ENCODE peak calls at places on chromosomes 13 and 19, in six cellular contexts. V, O, T, M, J and L are unnamed samples.

GRCh38 chr13:109297628-109298027 is 488.8 kb downstream of the IRS2 start:
- DNase-seq in V (no peak), O (no peak), T (no peak), M (peak), J (no peak), L (no peak)

GRCh38 chr13:25882732-25883357 is 169.0 kb downstream of the SHISA2 start:
- DNase-seq in V (no peak), O (no peak), T (no peak), M (no peak), J (no peak), L (no peak)

GRCh38 chr19:1087813-1088418 is 7.3 kb downstream of the POLR2E start:
- DNase-seq in V (no peak), O (no peak), T (no peak), M (no peak), J (no peak), L (no peak)

GRCh38 chr19:17606786-17607185 is 51.3 kb downstream of the COLGALT1 start:
- DNase-seq in V (no peak), O (no peak), T (no peak), M (no peak), J (no peak), L (no peak)

GRCh38 chr13:113946409-113947181 is 27.3 kb downstream of the C13orf46 start:
- DNase-seq in V (no peak), O (no peak), T (peak), M (no peak), J (no peak), L (peak)

GRCh38 chr19:47492137-47492533 is 8.1 kb upstream of the KPTN start:
- DNase-seq in V (no peak), O (no peak), T (peak), M (no peak), J (no peak), L (no peak)

GRCh38 chr13:109700176-109700575 is 86.2 kb downstream of the IRS2 start:
- DNase-seq in V (no peak), O (peak), T (no peak), M (peak), J (no peak), L (peak)

GRCh38 chr19:34171539-34171876 is 796 bp upstream of the LSM14A start:
- DNase-seq in V (no peak), O (no peak), T (no peak), M (peak), J (no peak), L (no peak)

GRCh38 chr19:46718934-46719551 is 2.1 kb upstream of the PRKD2 start:
- DNase-seq in V (no peak), O (no peak), T (peak), M (no peak), J (no peak), L (no peak)

GRCh38 chr19:16944626-16945363 is 56.0 kb downstream of the F2RL3 start:
- DNase-seq in V (no peak), O (peak), T (no peak), M (no peak), J (no peak), L (no peak)

GRCh38 chr19:33404506-33404905 is 31.0 kb downstream of the CEBPG start:
- DNase-seq in V (no peak), O (no peak), T (peak), M (no peak), J (no peak), L (peak)

GRCh38 chr13:68168448-68168847 is 938.3 kb upstream of the PCDH9 start:
- DNase-seq in V (no peak), O (no peak), T (no peak), M (no peak), J (no peak), L (no peak)

GRCh38 chr13:80716610-80717081 is 375.7 kb upstream of the SPRY2 start:
- DNase-seq in V (no peak), O (peak), T (no peak), M (no peak), J (no peak), L (peak)

GRCh38 chr19:16319466-16319865 is 5.2 kb upstream of the KLF2 start:
- DNase-seq in V (no peak), O (no peak), T (no peak), M (no peak), J (no peak), L (no peak)

GRCh38 chr13:30652746-30653145 is 35.0 kb downstream of the USPL1 start:
- DNase-seq in V (no peak), O (no peak), T (no peak), M (no peak), J (no peak), L (no peak)

GRCh38 chr19:57613941-57614743 is at the start of gene ZNF134:
- DNase-seq in V (peak), O (peak), T (peak), M (peak), J (peak), L (peak)

GRCh38 chr19:6044056-6044805 is 66.1 kb downstream of the RFX2 start:
- DNase-seq in V (no peak), O (no peak), T (no peak), M (no peak), J (no peak), L (no peak)

GRCh38 chr19:54369082-54369691 is 4.5 kb upstream of the LAIR1 start:
- DNase-seq in V (no peak), O (no peak), T (no peak), M (no peak), J (no peak), L (no peak)

GRCh38 chr19:54366811-54367210 is 2.1 kb upstream of the LAIR1 start:
- DNase-seq in V (no peak), O (no peak), T (no peak), M (no peak), J (no peak), L (no peak)

DNA sequence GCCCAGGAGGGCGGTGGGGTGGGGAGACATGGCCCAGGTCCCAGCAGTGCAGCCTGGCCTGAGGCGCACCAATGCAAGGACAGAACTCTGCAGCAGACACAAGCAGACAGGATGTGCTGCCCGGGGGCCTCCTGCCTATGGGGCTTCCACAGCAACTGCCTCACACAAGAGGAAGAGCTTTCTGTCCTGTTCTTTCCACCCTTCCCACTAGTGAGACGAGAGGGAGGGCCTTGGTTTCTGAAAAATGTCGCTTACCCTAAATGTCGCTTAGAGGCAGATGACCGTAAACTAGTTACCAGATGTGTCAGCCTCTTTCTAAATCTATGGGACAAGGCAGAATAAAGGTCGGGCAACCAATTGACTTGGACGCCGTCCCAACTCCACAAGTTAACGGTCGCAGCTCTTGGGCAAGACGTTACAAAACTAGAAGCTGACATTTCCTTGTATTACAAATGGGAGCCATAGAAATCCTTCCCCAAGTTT is at the start of gene LAIR1:
- DNase-seq in V (no peak), O (no peak), T (peak), M (no peak), J (no peak), L (no peak)
- H3K27ac ChIP-seq in V (no peak), O (no peak), T (peak), M (no peak), J (no peak), L (no peak)

GRCh38 chr13:48728226-48728625 is 74.5 kb downstream of the CYSLTR2 start:
- DNase-seq in V (no peak), O (no peak), T (no peak), M (no peak), J (no peak), L (no peak)

GRCh38 chr13:48733739-48734329 is 80.1 kb downstream of the CYSLTR2 start:
- DNase-seq in V (no peak), O (no peak), T (no peak), M (no peak), J (no peak), L (no peak)

GRCh38 chr13:48728876-48729275 is 75.1 kb downstream of the CYSLTR2 start:
- DNase-seq in V (no peak), O (no peak), T (no peak), M (no peak), J (no peak), L (no peak)

GRCh38 chr13:48730971-48731658 is 77.4 kb downstream of the CYSLTR2 start:
- DNase-seq in V (no peak), O (no peak), T (no peak), M (peak), J (no peak), L (no peak)

DNA sequence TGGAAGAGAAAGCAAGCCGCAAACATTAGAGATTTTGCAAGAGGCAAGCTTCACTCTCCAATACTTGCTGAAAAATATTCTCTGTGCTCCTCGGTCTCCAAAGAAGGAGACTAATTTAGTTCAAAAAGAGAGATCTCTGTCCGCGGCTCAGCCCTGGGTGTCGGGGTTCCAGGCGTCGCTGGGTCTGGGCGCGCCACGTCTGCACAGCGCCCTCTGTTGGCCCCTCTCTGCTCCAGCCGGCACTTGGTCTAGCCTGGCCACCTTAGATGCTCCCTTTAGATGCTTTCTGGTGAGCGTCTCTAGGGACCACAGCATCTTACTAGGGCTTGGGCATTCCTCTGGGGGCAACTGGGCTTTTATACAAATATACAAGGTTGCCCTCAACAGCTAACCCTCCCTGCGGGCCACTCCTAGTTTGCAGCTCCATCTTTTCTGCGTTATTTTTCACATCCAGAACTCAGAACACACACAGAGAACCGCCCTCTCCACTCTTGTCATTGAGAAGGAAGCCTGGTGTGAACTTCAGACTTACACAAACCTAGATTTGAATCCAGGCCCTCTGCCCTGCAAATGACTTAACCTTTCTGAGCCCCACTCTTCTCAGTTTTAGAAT is 78.3 kb downstream of the CYSLTR2 start:
- DNase-seq in V (no peak), O (peak), T (peak), M (no peak), J (peak), L (peak)
- H3K4me3 ChIP-seq in V (no peak), O (no peak), T (no peak), M (no peak), J (no peak), L (no peak)

GRCh38 chr19:30070198-30070969 is 128.3 kb downstream of the URI1 start:
- DNase-seq in V (no peak), O (no peak), T (no peak), M (no peak), J (no peak), L (peak)
- H3K27ac ChIP-seq in V (no peak), O (no peak), T (no peak), M (no peak), J (no peak), L (no peak)

DNA sequence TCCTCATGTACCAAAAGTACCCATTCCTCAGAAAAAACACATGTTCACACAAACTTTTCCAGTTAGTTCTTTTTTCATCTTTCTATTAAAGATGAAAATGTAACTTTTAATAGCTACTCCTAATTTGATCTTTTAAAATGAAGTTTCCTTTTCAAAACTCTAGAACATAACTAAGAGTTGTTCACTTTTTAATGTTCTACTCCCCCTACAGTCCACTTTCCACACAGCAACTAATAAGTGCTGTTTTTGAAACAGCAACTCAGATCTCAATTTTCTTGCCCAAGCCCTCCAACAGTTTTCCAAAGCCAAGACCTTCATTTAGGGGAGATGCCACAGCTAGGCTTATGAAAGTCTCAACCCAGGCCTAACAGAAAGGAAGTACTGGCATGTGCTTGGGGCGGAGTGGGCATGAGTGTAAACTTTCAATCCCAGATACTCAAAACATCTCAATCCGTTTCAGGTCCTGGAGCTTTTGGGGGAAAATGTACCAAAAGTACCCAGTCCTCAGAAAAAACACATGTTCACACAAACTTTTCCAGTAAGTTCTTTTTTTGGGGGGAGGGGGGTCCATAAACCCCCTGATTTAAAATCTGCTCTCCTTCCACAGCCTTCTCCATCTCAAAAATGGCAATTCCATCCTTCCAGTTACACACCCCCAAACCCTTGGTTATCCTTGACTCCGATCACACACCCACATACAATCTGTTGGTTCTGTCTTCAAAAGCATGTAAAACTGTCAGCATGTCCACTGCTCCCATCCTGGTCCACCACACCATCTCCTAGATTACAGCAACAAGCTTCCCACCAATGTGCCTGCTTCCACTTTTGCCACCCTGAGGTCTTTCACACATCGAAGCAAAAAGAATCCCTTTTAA is 2.0 kb downstream of the FBL start:
- DNase-seq in V (no peak), O (peak), T (no peak), M (peak), J (no peak), L (no peak)
- H3K4me3 ChIP-seq in V (no peak), O (no peak), T (no peak), M (no peak), J (peak), L (no peak)

GRCh38 chr13:106500450-106500849 is 35.0 kb downstream of the EFNB2 start:
- DNase-seq in V (no peak), O (no peak), T (no peak), M (peak), J (no peak), L (no peak)
- H3K27ac ChIP-seq in V (no peak), O (no peak), T (peak), M (peak), J (no peak), L (no peak)